ENCODE peak calls at places on chromosomes 16 and 17, in four cellular contexts. A, T, X and Q are unnamed samples.

GRCh38 chr16:81873843-81874752 is 95.0 kb downstream of the PLCG2 start:
- DNase-seq in A (peak; percentile 61), T (peak; percentile 69), X (peak; percentile 45), Q (no peak)

GRCh38 chr17:9432121-9432866 is 143.3 kb downstream of the STX8 start:
- DNase-seq in A (no peak), T (no peak), X (no peak), Q (peak; percentile 67)

GRCh38 chr17:31373150-31374082 is 18.1 kb upstream of the RAB11FIP4 start:
- DNase-seq in A (no peak), T (peak; percentile 35), X (peak; percentile 42), Q (peak; percentile 31)

GRCh38 chr17:45248132-45248936 is 13.6 kb downstream of the SPATA32 start:
- DNase-seq in A (peak; percentile 42), T (peak; percentile 79), X (no peak), Q (no peak)

GRCh38 chr16:87742781-87743490 is 22.9 kb downstream of the KLHDC4 start:
- DNase-seq in A (no peak), T (no peak), X (no peak), Q (no peak)

GRCh38 chr16:19914877-19915276 is 30.2 kb upstream of the GPRC5B start:
- DNase-seq in A (no peak), T (no peak), X (no peak), Q (no peak)

GRCh38 chr16:50309527-50310307 is 43.4 kb downstream of the ADCY7 start:
- DNase-seq in A (no peak), T (no peak), X (peak; percentile 82), Q (no peak)

GRCh38 chr16:22355487-22355908 is 18.9 kb downstream of the CDR2 start:
- DNase-seq in A (no peak), T (no peak), X (no peak), Q (peak; percentile 56)

GRCh38 chr17:61878984-61879612 is 15.8 kb upstream of the BRIP1 start:
- DNase-seq in A (no peak), T (no peak), X (no peak), Q (no peak)

GRCh38 chr17:32553168-32553567 is 66.4 kb downstream of the CDK5R1 start:
- DNase-seq in A (no peak), T (no peak), X (no peak), Q (no peak)

GRCh38 chr17:65487990-65488389 is 73.5 kb downstream of the AXIN2 start:
- DNase-seq in A (no peak), T (no peak), X (no peak), Q (no peak)

GRCh38 chr17:15966879-15967248 is 21.9 kb downstream of the ADORA2B start:
- DNase-seq in A (no peak), T (no peak), X (peak; percentile 35), Q (no peak)

GRCh38 chr17:512926-513325 is 160.3 kb upstream of the RPH3AL start:
- DNase-seq in A (no peak), T (no peak), X (no peak), Q (no peak)

GRCh38 chr16:85428899-85429775 is 184.0 kb upstream of the GSE1 start:
- DNase-seq in A (no peak), T (no peak), X (no peak), Q (no peak)

GRCh38 chr16:75374388-75374787 is 58.9 kb downstream of the CFDP1 start:
- DNase-seq in A (no peak), T (no peak), X (no peak), Q (no peak)

GRCh38 chr16:73890524-73891500 is 405.8 kb upstream of the PSMD7 start:
- DNase-seq in A (peak; percentile 10), T (no peak), X (no peak), Q (no peak)

GRCh38 chr17:80032614-80033171 is 3.0 kb downstream of the TBC1D16 start:
- DNase-seq in A (no peak), T (no peak), X (no peak), Q (no peak)

GRCh38 chr16:87602821-87603683 is 744 bp downstream of the JPH3 start:
- DNase-seq in A (peak; percentile 60), T (no peak), X (no peak), Q (no peak)

GRCh38 chr16:22933173-22933572 is 119.2 kb downstream of the HS3ST2 start:
- DNase-seq in A (no peak), T (no peak), X (no peak), Q (no peak)

GRCh38 chr17:78324391-78325075 is 35.3 kb downstream of the SOCS3 start:
- DNase-seq in A (no peak), T (no peak), X (no peak), Q (no peak)

GRCh38 chr17:66337866-66338472 is 35.6 kb downstream of the PRKCA start:
- DNase-seq in A (no peak), T (no peak), X (no peak), Q (no peak)

GRCh38 chr16:57166951-57167350 is 18.9 kb downstream of the PSME3IP1 start:
- DNase-seq in A (no peak), T (no peak), X (no peak), Q (no peak)

GRCh38 chr17:51672058-51672457 is 411.7 kb downstream of the UTP18 start:
- DNase-seq in A (no peak), T (no peak), X (no peak), Q (no peak)

GRCh38 chr16:90027611-90028010 is 8.4 kb upstream of the DBNDD1 start:
- DNase-seq in A (no peak), T (no peak), X (no peak), Q (no peak)

GRCh38 chr17:17439971-17440843 is 36.6 kb upstream of the MED9 start:
- DNase-seq in A (peak; percentile 71), T (peak; percentile 63), X (peak; percentile 77), Q (peak; percentile 15)

GRCh38 chr17:82230627-82231311 is 1.9 kb downstream of the SLC16A3 start:
- DNase-seq in A (no peak), T (peak; percentile 92), X (peak; percentile 87), Q (no peak)

GRCh38 chr16:21226749-21227148 is 6.8 kb upstream of the ANKS4B start:
- DNase-seq in A (no peak), T (no peak), X (no peak), Q (no peak)

GRCh38 chr17:39981207-39982068 is 831 bp downstream of the PSMD3 start:
- DNase-seq in A (no peak), T (peak; percentile 37), X (no peak), Q (no peak)

GRCh38 chr17:37825851-37826250 is 81.0 kb upstream of the HNF1B start:
- DNase-seq in A (no peak), T (no peak), X (no peak), Q (no peak)
- TF ChIP-seq FOXK2 in A (no peak), T (no peak), X (no peak), Q (no peak)

DNA sequence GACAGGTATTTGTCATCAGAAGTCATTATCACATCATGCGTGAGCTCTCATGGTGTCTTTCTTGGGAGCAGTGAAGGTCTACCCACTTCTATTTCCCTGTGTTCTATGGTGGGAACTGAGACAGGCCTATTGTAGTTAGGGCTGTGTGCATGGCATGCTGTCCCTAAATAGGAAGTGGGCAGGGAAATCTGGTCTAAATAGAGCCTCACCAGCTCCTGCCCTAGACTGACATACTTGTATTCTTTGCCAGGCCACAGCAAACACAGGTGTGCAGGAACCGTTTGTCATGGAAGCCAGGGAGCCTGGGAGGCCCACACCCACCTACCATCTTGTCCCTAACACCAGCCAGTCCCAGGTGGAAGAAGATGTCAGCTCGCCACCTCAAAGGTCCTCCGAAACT is 10.1 kb downstream of the SLC7A6 start:
- DNase-seq in A (no peak), T (no peak), X (no peak), Q (no peak)
- TF ChIP-seq FOXK2 in A (no peak), T (no peak), X (no peak), Q (no peak)

GRCh38 chr17:48497103-48497502 is 33.7 kb downstream of the HOXB1 start:
- DNase-seq in A (no peak), T (no peak), X (no peak), Q (no peak)
- TF ChIP-seq FOXK2 in A (no peak), T (no peak), X (no peak), Q (no peak)

DNA sequence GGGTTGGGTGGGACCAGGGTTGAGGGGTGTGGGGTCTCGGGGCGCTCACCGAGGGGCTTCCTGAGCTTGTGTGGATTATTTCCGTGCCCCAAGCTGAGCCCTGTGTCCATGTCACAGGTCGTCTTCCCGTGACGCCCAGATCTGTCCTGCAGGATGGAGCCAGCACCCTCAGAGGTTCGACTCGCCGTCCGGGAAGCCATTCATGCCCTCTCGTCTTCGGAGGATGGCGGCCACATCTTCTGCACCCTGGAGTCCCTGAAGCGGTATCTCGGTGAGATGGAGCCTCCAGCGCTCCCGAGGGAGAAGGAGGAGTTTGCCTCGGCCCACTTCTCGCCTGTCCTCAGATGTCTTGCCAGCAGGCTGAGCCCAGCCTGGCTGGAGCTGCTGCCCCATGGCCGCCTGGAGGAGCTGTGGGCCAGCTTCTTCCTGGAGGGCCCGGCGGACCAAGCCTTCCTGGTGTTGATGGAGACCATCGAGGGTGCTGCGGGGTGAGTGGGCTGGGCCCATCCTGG is 1.0 kb downstream of the TELO2 start:
- DNase-seq in A (peak; percentile 61), T (peak; percentile 46), X (peak; percentile 27), Q (no peak)
- TF ChIP-seq FOXK2 in A (no peak), T (no peak), X (no peak), Q (no peak)

DNA sequence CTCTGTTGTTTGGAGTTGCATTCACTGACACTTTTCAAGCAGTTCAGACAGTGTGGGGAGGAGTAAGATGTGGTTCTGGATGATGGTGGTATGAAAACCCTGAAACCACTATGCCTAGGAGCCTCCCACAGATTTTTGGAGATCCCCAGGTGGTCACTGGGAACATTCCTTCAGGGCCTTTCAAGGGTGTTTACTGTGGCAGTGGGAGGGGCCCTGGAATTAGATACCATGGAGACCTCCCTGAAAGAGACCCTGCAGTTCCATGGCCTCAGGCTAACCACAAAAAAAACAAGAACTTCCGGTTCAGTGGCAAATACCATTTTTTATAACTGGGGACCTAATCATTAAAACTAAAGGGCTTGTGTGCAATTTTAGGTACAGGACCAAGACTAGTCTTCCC is 79.9 kb downstream of the TMEM100 start:
- DNase-seq in A (no peak), T (no peak), X (no peak), Q (no peak)
- TF ChIP-seq FOXK2 in A (no peak), T (no peak), X (no peak), Q (no peak)

DNA sequence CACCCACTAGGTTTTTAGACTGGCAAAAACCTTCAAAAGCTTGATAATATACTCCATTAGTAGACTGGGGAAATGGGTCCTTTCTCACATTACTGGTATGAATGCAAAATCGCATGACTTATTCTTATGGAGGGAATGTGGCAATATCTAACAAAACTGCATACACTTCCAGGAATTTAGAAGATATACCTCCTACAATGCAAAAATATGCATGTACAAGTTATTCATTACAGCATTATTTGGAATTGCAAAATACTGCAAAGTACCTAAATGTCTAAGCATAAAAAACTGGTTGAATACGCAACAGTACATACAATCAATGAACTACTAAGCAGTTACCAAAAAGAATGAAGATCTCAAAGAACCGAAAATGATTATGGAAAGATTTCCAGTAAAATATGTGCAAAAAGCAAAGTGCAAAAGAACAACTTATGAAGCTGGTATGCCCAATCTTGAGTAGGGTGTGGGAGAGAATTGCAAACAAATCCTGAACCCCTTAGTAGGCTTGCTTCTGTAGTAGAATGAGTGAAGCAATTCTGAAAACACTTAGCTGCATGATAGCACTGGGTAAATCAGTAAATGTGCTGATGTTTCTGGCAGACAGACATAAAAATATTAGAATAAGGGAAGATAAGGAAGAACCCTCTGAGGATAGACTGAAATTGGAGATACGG is 180.1 kb downstream of the PARN start:
- DNase-seq in A (no peak), T (no peak), X (no peak), Q (no peak)
- TF ChIP-seq FOXK2 in A (no peak), T (no peak), X (no peak), Q (no peak)